ENCODE peak calls at places on chromosomes 16 and 17, in six cellular contexts. One of them, this sample, is unnamed. For H3K4me1, the result is how much of the 10 kb centered on the place peaks cover.

GRCh38 chr17:32518856-32519768 is 32.3 kb downstream of the CDK5R1 start:
- DNase-seq in stomach: peak
- DNase-seq in ovary: peak
- DNase-seq in breast epithelium: peak
- DNase-seq in heart left ventricle: peak
- DNase-seq in A549: no peak
- DNase-seq in this sample: no peak

GRCh38 chr16:6341993-6342392 is 990.7 kb upstream of the RBFOX1 start:
- DNase-seq in stomach: no peak
- DNase-seq in ovary: no peak
- DNase-seq in breast epithelium: no peak
- DNase-seq in heart left ventricle: no peak
- DNase-seq in A549: no peak
- DNase-seq in this sample: no peak

GRCh38 chr16:54407596-54407995 is 121.0 kb upstream of the IRX3 start:
- DNase-seq in stomach: no peak
- DNase-seq in ovary: no peak
- DNase-seq in breast epithelium: no peak
- DNase-seq in heart left ventricle: no peak
- DNase-seq in A549: no peak
- DNase-seq in this sample: no peak

GRCh38 chr17:44045493-44045892 is 21.0 kb downstream of the LSM12 start:
- DNase-seq in stomach: no peak
- DNase-seq in ovary: no peak
- DNase-seq in breast epithelium: no peak
- DNase-seq in heart left ventricle: no peak
- DNase-seq in A549: no peak
- DNase-seq in this sample: no peak

GRCh38 chr17:27560668-27561067 is 70.3 kb upstream of the LGALS9 start:
- DNase-seq in stomach: peak
- DNase-seq in ovary: peak
- DNase-seq in breast epithelium: no peak
- DNase-seq in heart left ventricle: no peak
- DNase-seq in A549: no peak
- DNase-seq in this sample: no peak

GRCh38 chr16:75477680-75478473 is 13.4 kb upstream of the TMEM170A start:
- DNase-seq in stomach: no peak
- DNase-seq in ovary: no peak
- DNase-seq in breast epithelium: no peak
- DNase-seq in heart left ventricle: no peak
- DNase-seq in A549: no peak
- DNase-seq in this sample: no peak

GRCh38 chr17:62981933-62982332 is 15.9 kb downstream of the TANC2 start:
- DNase-seq in stomach: no peak
- DNase-seq in ovary: no peak
- DNase-seq in breast epithelium: no peak
- DNase-seq in heart left ventricle: no peak
- DNase-seq in A549: peak
- DNase-seq in this sample: no peak

GRCh38 chr16:21283521-21284289 is 5.6 kb upstream of the CRYM start:
- DNase-seq in stomach: peak
- DNase-seq in ovary: peak
- DNase-seq in breast epithelium: no peak
- DNase-seq in heart left ventricle: peak
- DNase-seq in A549: peak
- DNase-seq in this sample: peak

GRCh38 chr16:47057631-47057996 is 84.1 kb upstream of the DNAJA2 start:
- DNase-seq in stomach: no peak
- DNase-seq in ovary: no peak
- DNase-seq in breast epithelium: no peak
- DNase-seq in heart left ventricle: no peak
- DNase-seq in A549: no peak
- DNase-seq in this sample: no peak

GRCh38 chr16:23784811-23785447 is 30.1 kb downstream of the CHP2 start:
- DNase-seq in stomach: no peak
- DNase-seq in ovary: no peak
- DNase-seq in breast epithelium: no peak
- DNase-seq in heart left ventricle: no peak
- DNase-seq in A549: peak
- DNase-seq in this sample: no peak

GRCh38 chr17:82272495-82273326 is 789 bp downstream of the CSNK1D start:
- DNase-seq in stomach: no peak
- DNase-seq in ovary: peak
- DNase-seq in breast epithelium: no peak
- DNase-seq in heart left ventricle: peak
- DNase-seq in A549: no peak
- DNase-seq in this sample: peak

GRCh38 chr17:40548982-40549680 is 16.1 kb downstream of the CCR7 start:
- DNase-seq in stomach: peak
- DNase-seq in ovary: no peak
- DNase-seq in breast epithelium: peak
- DNase-seq in heart left ventricle: no peak
- DNase-seq in A549: peak
- DNase-seq in this sample: peak

GRCh38 chr17:72416054-72416691 is 295.4 kb downstream of the SOX9 start:
- DNase-seq in stomach: no peak
- DNase-seq in ovary: no peak
- DNase-seq in breast epithelium: no peak
- DNase-seq in heart left ventricle: no peak
- DNase-seq in A549: no peak
- DNase-seq in this sample: no peak
- H3K4me1 ChIP-seq in stomach: under half
- H3K4me1 ChIP-seq in ovary: under half
- H3K4me1 ChIP-seq in breast epithelium: under half
- H3K4me1 ChIP-seq in heart left ventricle: under half
- H3K4me1 ChIP-seq in A549: under half
- H3K4me1 ChIP-seq in this sample: under half

GRCh38 chr16:50602531-50603205 is 54.5 kb downstream of the NKD1 start:
- DNase-seq in stomach: no peak
- DNase-seq in ovary: no peak
- DNase-seq in breast epithelium: peak
- DNase-seq in heart left ventricle: peak
- DNase-seq in A549: no peak
- DNase-seq in this sample: no peak

GRCh38 chr16:50604610-50605009 is 56.4 kb downstream of the NKD1 start:
- DNase-seq in stomach: no peak
- DNase-seq in ovary: no peak
- DNase-seq in breast epithelium: no peak
- DNase-seq in heart left ventricle: no peak
- DNase-seq in A549: no peak
- DNase-seq in this sample: no peak

GRCh38 chr16:50602126-50602525 is 53.9 kb downstream of the NKD1 start:
- DNase-seq in stomach: no peak
- DNase-seq in ovary: no peak
- DNase-seq in breast epithelium: no peak
- DNase-seq in heart left ventricle: peak
- DNase-seq in A549: no peak
- DNase-seq in this sample: no peak

GRCh38 chr16:50604065-50604418 is 55.8 kb downstream of the NKD1 start:
- DNase-seq in stomach: no peak
- DNase-seq in ovary: no peak
- DNase-seq in breast epithelium: no peak
- DNase-seq in heart left ventricle: no peak
- DNase-seq in A549: no peak
- DNase-seq in this sample: no peak

GRCh38 chr16:50603206-50604064 is 55.2 kb downstream of the NKD1 start:
- DNase-seq in stomach: no peak
- DNase-seq in ovary: peak
- DNase-seq in breast epithelium: no peak
- DNase-seq in heart left ventricle: no peak
- DNase-seq in A549: no peak
- DNase-seq in this sample: no peak
- H3K27ac ChIP-seq in stomach: peak
- H3K27ac ChIP-seq in ovary: peak
- H3K27ac ChIP-seq in breast epithelium: peak
- H3K27ac ChIP-seq in heart left ventricle: peak
- H3K27ac ChIP-seq in A549: no peak
- H3K27ac ChIP-seq in this sample: peak

GRCh38 chr16:4481526-4481925 is 5.3 kb downstream of the HMOX2 start:
- DNase-seq in stomach: no peak
- DNase-seq in ovary: no peak
- DNase-seq in breast epithelium: no peak
- DNase-seq in heart left ventricle: no peak
- DNase-seq in A549: no peak
- DNase-seq in this sample: no peak

GRCh38 chr16:4475880-4476790 is at the start of gene HMOX2:
- DNase-seq in stomach: peak
- DNase-seq in ovary: peak
- DNase-seq in breast epithelium: peak
- DNase-seq in heart left ventricle: peak
- DNase-seq in A549: peak
- DNase-seq in this sample: peak

GRCh38 chr16:4474192-4474961 is at the start of gene NMRAL1:
- DNase-seq in stomach: peak
- DNase-seq in ovary: peak
- DNase-seq in breast epithelium: peak
- DNase-seq in heart left ventricle: peak
- DNase-seq in A549: peak
- DNase-seq in this sample: peak

GRCh38 chr16:4481965-4482364 is 5.8 kb downstream of the HMOX2 start:
- DNase-seq in stomach: no peak
- DNase-seq in ovary: no peak
- DNase-seq in breast epithelium: no peak
- DNase-seq in heart left ventricle: no peak
- DNase-seq in A549: no peak
- DNase-seq in this sample: no peak

GRCh38 chr16:4477966-4478365 is 1.8 kb downstream of the HMOX2 start:
- DNase-seq in stomach: no peak
- DNase-seq in ovary: no peak
- DNase-seq in breast epithelium: no peak
- DNase-seq in heart left ventricle: no peak
- DNase-seq in A549: no peak
- DNase-seq in this sample: peak
- TF ChIP-seq POLR2A in stomach: no peak
- TF ChIP-seq POLR2A in ovary: no peak
- TF ChIP-seq POLR2A in breast epithelium: no peak
- TF ChIP-seq POLR2A in heart left ventricle: no peak
- TF ChIP-seq POLR2A in A549: no peak
- TF ChIP-seq POLR2A in this sample: no peak

DNA sequence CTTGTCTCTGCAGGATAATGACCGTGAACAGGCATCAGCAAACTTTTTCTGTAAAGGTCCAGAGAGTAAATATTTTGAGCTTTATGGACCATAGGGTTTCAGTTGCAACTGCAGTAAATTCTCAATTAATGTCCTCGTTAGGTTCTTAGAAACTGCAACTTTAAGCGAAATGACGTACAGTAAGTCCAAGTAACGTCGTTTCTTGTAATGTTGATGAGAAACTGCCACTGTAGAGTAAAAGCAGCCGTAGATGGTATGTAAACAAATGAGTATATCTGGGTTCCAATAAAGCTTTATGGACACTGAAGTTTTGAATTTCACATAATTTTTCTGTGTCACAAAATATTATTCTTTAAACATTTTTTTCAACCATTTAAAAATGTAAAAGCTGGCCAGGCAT is 4.9 kb downstream of the CHD9 start:
- DNase-seq in stomach: no peak
- DNase-seq in ovary: no peak
- DNase-seq in breast epithelium: no peak
- DNase-seq in heart left ventricle: no peak
- DNase-seq in A549: no peak
- DNase-seq in this sample: no peak
- H3K4me1 ChIP-seq in stomach: under half
- H3K4me1 ChIP-seq in ovary: under half
- H3K4me1 ChIP-seq in breast epithelium: under half
- H3K4me1 ChIP-seq in heart left ventricle: under half
- H3K4me1 ChIP-seq in A549: under half
- H3K4me1 ChIP-seq in this sample: half or more

This sample was measured in upper lobe of left lung.